ENCODE peak calls at places on chromosomes 7 and 10, in nine cellular contexts. I is T-helper 17 cell; D is HFFc6; M is stimulated activated CD8-positive, alpha-beta memory T cell treated with anti-CD3 and anti-CD28 coated beads, Interleukin-15, amount 100 ng/mL, for 24 hours; J is psoas muscle; G is stimulated activated CD4-positive, alpha-beta T cell treated with anti-CD3 and anti-CD28 coated beads, Interleukin-15, amount 100 ng/mL, for 24 hours; V is activated naive CD4-positive, alpha-beta T cell treated with Interleukin-2 at 50 U/mL for 16 hours; O is NCI-H460; S is NCI-H774. Z is an unnamed sample.

GRCh38 chr10:62580396-62580795 is 206.2 kb downstream of the ZNF365 start:
- DNase-seq in O (no peak), D (no peak), V (no peak), M (no peak), G (no peak), J (no peak), S (no peak), I (no peak), Z (no peak)

GRCh38 chr10:73209705-73210104 is 37.4 kb downstream of the DNAJC9 start:
- DNase-seq in S (no peak), J (no peak), M (no peak), O (no peak), G (no peak), V (no peak), I (no peak), D (peak; percentile 54), Z (no peak)

GRCh38 chr10:28878236-28878970 is 201.1 kb downstream of the BAMBI start:
- DNase-seq in J (no peak), M (no peak), S (no peak), G (no peak), V (no peak), O (no peak), D (no peak), I (no peak), Z (no peak)

GRCh38 chr7:73638921-73639320 is 14.6 kb upstream of the MLXIPL start:
- DNase-seq in V (no peak), I (no peak), G (no peak), M (no peak), S (no peak), D (no peak), O (no peak), J (no peak), Z (no peak)

GRCh38 chr10:122368502-122369254 is 5.8 kb upstream of the PLEKHA1 start:
- DNase-seq in I (no peak), S (no peak), D (no peak), V (no peak), J (no peak), M (no peak), O (no peak), G (no peak), Z (no peak)

GRCh38 chr7:5320802-5321396 is 38.2 kb downstream of the SLC29A4 start:
- DNase-seq in O (no peak), D (no peak), J (no peak), I (no peak), G (no peak), V (no peak), M (no peak), S (no peak), Z (no peak)

GRCh38 chr10:130997267-130998045 is 314.1 kb downstream of the TCERG1L start:
- DNase-seq in G (no peak), V (no peak), M (no peak), O (no peak), D (no peak), S (no peak), J (no peak), I (no peak), Z (no peak)

GRCh38 chr7:101174322-101174854 is 5.7 kb downstream of the NAT16 start:
- DNase-seq in I (no peak), M (no peak), D (no peak), J (no peak), S (no peak), V (no peak), G (no peak), O (no peak), Z (no peak)

GRCh38 chr7:103524042-103524907 is 78.3 kb upstream of the SLC26A5 start:
- DNase-seq in G (no peak), J (no peak), M (no peak), V (no peak), S (peak; percentile 9), I (no peak), O (peak; percentile 36), D (peak; percentile 30), Z (peak; percentile 45)

GRCh38 chr7:4109481-4110110 is 572.5 kb upstream of the FOXK1 start:
- DNase-seq in I (no peak), G (no peak), D (no peak), M (no peak), V (no peak), O (no peak), J (no peak), S (no peak), Z (no peak)

GRCh38 chr7:152054377-152055230 is 29.1 kb downstream of the GALNT11 start:
- DNase-seq in D (peak; percentile 55), V (no peak), M (no peak), J (peak; percentile 45), I (no peak), G (no peak), S (no peak), O (no peak), Z (no peak)

GRCh38 chr7:33724201-33724600 is 181.1 kb upstream of the BMPER start:
- DNase-seq in O (no peak), S (no peak), G (no peak), V (no peak), I (no peak), M (no peak), J (no peak), D (no peak), Z (no peak)

GRCh38 chr10:91805110-91805825 is 7.0 kb downstream of the TNKS2 start:
- DNase-seq in I (no peak), S (no peak), D (no peak), V (no peak), G (no peak), M (no peak), O (no peak), J (no peak), Z (no peak)

GRCh38 chr10:89207801-89208551 is 859 bp upstream of the CH25H start:
- DNase-seq in V (peak; percentile 11), O (peak; percentile 4), S (peak; percentile 4), I (no peak), D (no peak), G (peak; percentile 35), M (no peak), J (peak; percentile 59), Z (peak; percentile 19)

GRCh38 chr7:147700702-147701101 is 889.9 kb upstream of the C7orf33 start:
- DNase-seq in I (no peak), J (no peak), V (no peak), O (no peak), D (no peak), M (no peak), S (no peak), G (no peak), Z (no peak)

GRCh38 chr7:98266840-98267239 is 14.6 kb upstream of the BRI3 start:
- DNase-seq in O (no peak), S (no peak), J (no peak), M (no peak), G (no peak), I (no peak), V (no peak), D (peak; percentile 19), Z (no peak)

GRCh38 chr10:35011771-35012191 is 78.4 kb downstream of the CUL2 start:
- DNase-seq in S (no peak), O (no peak), D (no peak), M (no peak), G (peak; percentile 14), I (no peak), V (no peak), J (no peak), Z (no peak)

GRCh38 chr7:36390199-36391090 is 783 bp downstream of the ANLN start:
- DNase-seq in I (peak; percentile 49), S (peak; percentile 75), V (peak; percentile 58), M (no peak), D (peak; percentile 87), O (peak; percentile 91), J (peak; percentile 62), G (peak; percentile 86), Z (peak; percentile 88)

GRCh38 chr10:11798862-11799735 is 24.1 kb upstream of the PROSER2 start:
- DNase-seq in I (no peak), S (no peak), M (no peak), O (no peak), V (no peak), J (no peak), G (no peak), D (no peak), Z (no peak)

GRCh38 chr7:74023786-74024185 is 4.2 kb upstream of the ELN start:
- DNase-seq in S (no peak), D (no peak), I (no peak), M (no peak), J (no peak), O (no peak), V (no peak), G (no peak), Z (no peak)

GRCh38 chr7:109179601-109180000 is 609.9 kb downstream of the DNAJB9 start:
- DNase-seq in V (no peak), M (no peak), O (no peak), G (no peak), S (no peak), J (no peak), I (no peak), D (no peak), Z (no peak)

GRCh38 chr7:89623018-89623672 is 531.1 kb upstream of the STEAP1 start:
- DNase-seq in J (no peak), O (peak; percentile 41), G (peak; percentile 17), I (no peak), M (no peak), S (peak; percentile 47), V (no peak), D (peak; percentile 4), Z (peak; percentile 1)

GRCh38 chr7:25830228-25830627 is 321.8 kb upstream of the NFE2L3 start:
- DNase-seq in G (no peak), J (no peak), O (no peak), M (no peak), I (no peak), D (no peak), S (no peak), V (no peak), Z (no peak)